ENCODE peak calls at places on chromosomes 7 and 10, in four cellular contexts. R is GM04504, S is NCI-H774, W is endodermal cell. B is an unnamed sample.

GRCh38 chr10:88245974-88246511 is 337.1 kb downstream of the RNLS start:
- DNase-seq in R (peak), S (no peak), W (no peak), B (no peak)

GRCh38 chr7:28151965-28152364 is 28.6 kb downstream of the JAZF1 start:
- DNase-seq in R (no peak), S (no peak), W (no peak), B (no peak)

GRCh38 chr7:124072603-124073324 is 39.9 kb upstream of the TMEM229A start:
- DNase-seq in R (peak), S (no peak), W (no peak), B (no peak)

GRCh38 chr10:79380125-79380917 is 33.1 kb downstream of the PPIF start:
- DNase-seq in R (peak), S (peak), W (peak), B (peak)

GRCh38 chr7:133060016-133060415 is 21.9 kb downstream of the CHCHD3 start:
- DNase-seq in R (no peak), S (no peak), W (no peak), B (no peak)

GRCh38 chr7:29843106-29843505 is 36.8 kb downstream of the WIPF3 start:
- DNase-seq in R (no peak), S (peak), W (no peak), B (peak)

GRCh38 chr7:137245186-137245585 is 98.3 kb downstream of the PTN start:
- DNase-seq in R (no peak), S (no peak), W (no peak), B (no peak)

GRCh38 chr7:49488573-49488972 is 284.9 kb upstream of the VWC2 start:
- DNase-seq in R (no peak), S (no peak), W (peak), B (no peak)

GRCh38 chr7:56097700-56098099 is 4.9 kb upstream of the PHKG1 start:
- DNase-seq in R (peak), S (no peak), W (no peak), B (no peak)

GRCh38 chr7:2953588-2954407 is 89.9 kb downstream of the CARD11 start:
- DNase-seq in R (no peak), S (no peak), W (peak), B (no peak)

GRCh38 chr7:131159961-131160361 is 167.7 kb upstream of the MKLN1 start:
- DNase-seq in R (no peak), S (no peak), W (no peak), B (no peak)

GRCh38 chr7:3154881-3155494 is 111.3 kb upstream of the CARD11 start:
- DNase-seq in R (peak), S (no peak), W (peak), B (no peak)

GRCh38 chr7:25454562-25455031 is 226.3 kb upstream of the NPVF start:
- DNase-seq in R (no peak), S (no peak), W (no peak), B (no peak)

GRCh38 chr7:50858528-50859245 is 76.0 kb upstream of the GRB10 start:
- DNase-seq in R (no peak), S (no peak), W (no peak), B (no peak)

GRCh38 chr10:24669285-24669861 is 54.3 kb downstream of the ARHGAP21 start:
- DNase-seq in R (no peak), S (no peak), W (no peak), B (no peak)

GRCh38 chr7:12102527-12102926 is 108.6 kb upstream of the TMEM106B start:
- DNase-seq in R (no peak), S (no peak), W (no peak), B (no peak)

GRCh38 chr10:5893321-5893720 is 3.3 kb downstream of the FBH1 start:
- DNase-seq in R (no peak), S (no peak), W (no peak), B (no peak)

GRCh38 chr7:7639847-7640220 is 718 bp upstream of the UMAD1 start:
- DNase-seq in R (no peak), S (no peak), W (no peak), B (no peak)

GRCh38 chr7:21568762-21569161 is 25.9 kb downstream of the DNAH11 start:
- DNase-seq in R (no peak), S (no peak), W (no peak), B (peak)

GRCh38 chr10:37754538-37755323 is 102.7 kb downstream of the ZNF248 start:
- DNase-seq in R (no peak), S (no peak), W (no peak), B (no peak)

GRCh38 chr7:139441961-139442360 is 41.5 kb downstream of the KLRG2 start:
- DNase-seq in R (no peak), S (no peak), W (no peak), B (no peak)

GRCh38 chr7:151524845-151525244 is 5.2 kb upstream of the RHEB start:
- DNase-seq in R (no peak), S (no peak), W (no peak), B (no peak)

GRCh38 chr10:88064608-88065383 is 201.4 kb downstream of the PTEN start:
- DNase-seq in R (peak), S (no peak), W (no peak), B (no peak)

GRCh38 chr7:48089415-48089975 is 430 bp downstream of the UPP1 start:
- DNase-seq in R (no peak), S (peak), W (peak), B (no peak)

GRCh38 chr7:149199234-149199990 is 4.1 kb downstream of the ZNF282 start:
- DNase-seq in R (no peak), S (no peak), W (no peak), B (no peak)

GRCh38 chr10:17802966-17803365 is 6.2 kb upstream of the MRC1 start:
- DNase-seq in R (no peak), S (no peak), W (no peak), B (no peak)

GRCh38 chr10:71225291-71226058 is 13.1 kb downstream of the UNC5B start:
- DNase-seq in R (no peak), S (no peak), W (no peak), B (no peak)

GRCh38 chr10:127402596-127403409 is 146.3 kb upstream of the NPS start:
- DNase-seq in R (no peak), S (no peak), W (no peak), B (no peak)

GRCh38 chr7:54331311-54331710 is 210.9 kb upstream of the VSTM2A start:
- DNase-seq in R (no peak), S (no peak), W (no peak), B (no peak)

GRCh38 chr10:118503192-118503591 is 92.3 kb downstream of the PRLHR start:
- DNase-seq in R (no peak), S (no peak), W (no peak), B (no peak)

GRCh38 chr7:70098905-70099672 is 500.8 kb downstream of the AUTS2 start:
- DNase-seq in R (no peak), S (no peak), W (no peak), B (no peak)

GRCh38 chr10:95394161-95394880 is 103.5 kb upstream of the PDLIM1 start:
- DNase-seq in R (no peak), S (no peak), W (no peak), B (no peak)

GRCh38 chr7:31633894-31634494 is 53.0 kb upstream of the PPP1R17 start:
- DNase-seq in R (peak), S (peak), W (peak), B (peak)

GRCh38 chr10:46522295-46523118 is 34.0 kb downstream of the GPRIN2 start:
- DNase-seq in R (no peak), S (no peak), W (peak), B (no peak)

GRCh38 chr10:86786368-86786767 is 29.9 kb downstream of the BMPR1A start:
- DNase-seq in R (no peak), S (no peak), W (no peak), B (no peak)